ENCODE peak calls at places on chromosomes 16 and 17, in seven cellular contexts. G is germinal center; N is T-helper 22 cell; I is NCI-H460; U is stimulated activated CD8-positive, alpha-beta memory T cell treated with anti-CD3 and anti-CD28 coated beads, Interleukin-4, amount 100 ng/mL, for 4 hours; Q is brain microvascular endothelial cell; O is breast epithelium. B is an unnamed sample.

GRCh38 chr16:1336619-1337018 is 3.2 kb downstream of the BAIAP3 start:
- DNase-seq in N (no peak), Q (no peak), O (no peak), I (no peak), U (no peak), G (no peak), B (no peak)

GRCh38 chr16:6081320-6081976 is 983.9 kb upstream of the EEF2KMT start:
- DNase-seq in N (no peak), U (no peak), G (peak), I (peak), O (no peak), Q (no peak), B (peak)

GRCh38 chr17:80997471-80998387 is 6.1 kb downstream of the CHMP6 start:
- DNase-seq in N (no peak), U (no peak), G (no peak), O (no peak), Q (peak), I (no peak), B (no peak)

GRCh38 chr16:15592324-15592723 is 50.6 kb downstream of the MARF1 start:
- DNase-seq in U (peak), G (no peak), Q (no peak), I (no peak), O (no peak), N (no peak), B (no peak)

GRCh38 chr17:7186241-7186640 is 7.1 kb upstream of the ASGR1 start:
- DNase-seq in U (no peak), Q (no peak), O (no peak), G (no peak), N (no peak), I (no peak), B (peak)

GRCh38 chr17:2289878-2290478 is 13.6 kb downstream of the SMG6 start:
- DNase-seq in I (no peak), O (no peak), U (no peak), G (no peak), Q (no peak), N (no peak), B (no peak)

GRCh38 chr16:200388-200787 is 20.1 kb downstream of the HBQ1 start:
- DNase-seq in N (no peak), U (no peak), I (no peak), Q (peak), O (no peak), G (no peak), B (peak)

GRCh38 chr17:78108726-78109488 is 19.6 kb downstream of the TMC6 start:
- DNase-seq in I (no peak), N (no peak), O (no peak), U (no peak), Q (no peak), G (no peak), B (no peak)

GRCh38 chr17:34313164-34313563 is 6.1 kb upstream of the CCL8 start:
- DNase-seq in I (no peak), U (no peak), G (no peak), N (no peak), Q (no peak), O (no peak), B (no peak)

GRCh38 chr17:35981908-35982330 is 622 bp upstream of the CCL16 start:
- DNase-seq in I (no peak), Q (no peak), U (no peak), O (no peak), G (no peak), N (no peak), B (peak)

GRCh38 chr17:8745586-8746500 is 1.2 kb upstream of the CCDC42 start:
- DNase-seq in U (peak), N (peak), I (peak), Q (peak), O (peak), G (peak), B (peak)

GRCh38 chr16:14529010-14529669 is 100.9 kb downstream of the PARN start:
- DNase-seq in Q (peak), I (peak), N (no peak), G (peak), U (no peak), O (peak), B (peak)

GRCh38 chr17:45437461-45438283 is 5.0 kb upstream of the ARHGAP27 start:
- DNase-seq in I (no peak), U (no peak), N (no peak), Q (no peak), G (no peak), O (no peak), B (no peak)

GRCh38 chr16:78230832-78231231 is 131.4 kb downstream of the WWOX start:
- DNase-seq in U (no peak), Q (no peak), N (no peak), G (no peak), O (no peak), I (no peak), B (no peak)

GRCh38 chr17:76080207-76080933 is 1.4 kb downstream of the ZACN start:
- DNase-seq in N (no peak), G (no peak), U (no peak), I (no peak), O (no peak), Q (no peak), B (peak)

GRCh38 chr17:48113201-48113676 is 5.7 kb downstream of the SNX11 start:
- DNase-seq in U (peak), O (no peak), Q (no peak), G (no peak), N (peak), I (no peak), B (no peak)

GRCh38 chr16:46743232-46743719 is 4.9 kb downstream of the MYLK3 start:
- DNase-seq in Q (peak), U (no peak), G (peak), O (no peak), N (no peak), I (no peak), B (peak)

GRCh38 chr17:7548585-7549400 is at the start of gene TNFSF12:
- DNase-seq in U (peak), G (peak), Q (no peak), N (peak), I (peak), O (peak), B (peak)

GRCh38 chr17:77125432-77125901 is 15.3 kb upstream of the SEC14L1 start:
- DNase-seq in G (no peak), O (no peak), U (no peak), I (no peak), N (no peak), Q (peak), B (no peak)

GRCh38 chr16:22653876-22654275 is 143.2 kb downstream of the NPIPB5 start:
- DNase-seq in O (no peak), G (no peak), U (no peak), I (no peak), Q (no peak), N (no peak), B (no peak)

GRCh38 chr17:77772461-77772897 is 186.0 kb upstream of the TNRC6C start:
- DNase-seq in I (peak), G (peak), N (peak), O (no peak), Q (peak), U (peak), B (peak)

GRCh38 chr17:73359987-73360410 is 48.2 kb upstream of the CDC42EP4 start:
- DNase-seq in U (no peak), O (peak), G (no peak), Q (no peak), N (no peak), I (no peak), B (peak)

GRCh38 chr16:2751577-2752034 is 832 bp upstream of the SRRM2 start:
- DNase-seq in Q (no peak), G (peak), N (no peak), U (no peak), I (no peak), O (no peak), B (peak)